ENCODE peak calls at places on chromosomes 5 and 9, in four cellular contexts. N, G, C and B are unnamed samples.

GRCh38 chr5:73188764-73189521 is 15.9 kb downstream of the TMEM174 start:
- DNase-seq in G (no peak), N (peak), C (no peak), B (no peak)

GRCh38 chr5:168529361-168530234 is 493 bp downstream of the FBLL1 start:
- DNase-seq in N (no peak), G (no peak), C (no peak), B (no peak)

GRCh38 chr5:179342577-179342976 is 2.7 kb downstream of the ADAMTS2 start:
- DNase-seq in G (no peak), C (no peak), N (peak), B (no peak)

GRCh38 chr5:172091956-172092732 is 85.7 kb upstream of the FBXW11 start:
- DNase-seq in C (no peak), N (no peak), G (no peak), B (no peak)

GRCh38 chr9:19102181-19102630 is 498 bp downstream of the HAUS6 start:
- DNase-seq in N (no peak), C (no peak), G (no peak), B (peak)

GRCh38 chr5:87732875-87733768 is 320.4 kb upstream of the CCNH start:
- DNase-seq in C (no peak), N (no peak), G (no peak), B (no peak)

GRCh38 chr9:134317431-134318414 is 8.5 kb upstream of the RXRA start:
- DNase-seq in N (peak), C (no peak), G (no peak), B (no peak)

GRCh38 chr5:32767948-32768427 is 56.9 kb downstream of the NPR3 start:
- DNase-seq in N (peak), C (no peak), G (no peak), B (no peak)

GRCh38 chr9:106862946-106863740 is at the start of gene ZNF462:
- DNase-seq in C (no peak), G (no peak), N (peak), B (peak)
- TF ChIP-seq CTCF in C (no peak), G (no peak), N (no peak), B (no peak)

DNA sequence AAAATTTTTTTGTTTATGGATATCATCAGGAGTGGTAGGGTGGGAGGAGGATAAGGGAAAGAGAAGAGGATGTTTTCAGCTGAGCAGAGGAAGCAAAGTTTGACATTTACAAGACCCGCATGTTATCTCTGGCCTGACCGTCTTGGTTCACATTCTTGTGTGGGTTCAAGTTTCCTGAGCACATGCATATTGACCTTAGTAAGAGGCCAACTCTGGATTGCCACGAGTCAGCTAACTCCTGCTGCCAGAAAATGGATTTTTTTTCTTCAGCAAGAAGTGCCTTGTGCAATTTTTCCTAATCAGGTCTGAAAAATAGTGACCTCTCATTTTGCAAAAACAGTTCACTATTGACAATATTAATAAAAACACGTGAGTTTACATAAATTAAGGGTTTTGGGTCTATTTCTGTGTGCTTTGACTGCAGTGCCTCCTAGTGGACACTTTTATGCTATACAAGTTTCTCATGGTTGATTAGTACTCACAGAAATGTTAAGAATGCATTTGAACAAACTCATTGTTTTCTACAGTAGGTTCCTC is 27.1 kb upstream of the BASP1 start:
- DNase-seq in C (no peak), N (peak), G (no peak), B (peak)
- TF ChIP-seq CTCF in C (peak), N (peak), G (peak), B (peak)

DNA sequence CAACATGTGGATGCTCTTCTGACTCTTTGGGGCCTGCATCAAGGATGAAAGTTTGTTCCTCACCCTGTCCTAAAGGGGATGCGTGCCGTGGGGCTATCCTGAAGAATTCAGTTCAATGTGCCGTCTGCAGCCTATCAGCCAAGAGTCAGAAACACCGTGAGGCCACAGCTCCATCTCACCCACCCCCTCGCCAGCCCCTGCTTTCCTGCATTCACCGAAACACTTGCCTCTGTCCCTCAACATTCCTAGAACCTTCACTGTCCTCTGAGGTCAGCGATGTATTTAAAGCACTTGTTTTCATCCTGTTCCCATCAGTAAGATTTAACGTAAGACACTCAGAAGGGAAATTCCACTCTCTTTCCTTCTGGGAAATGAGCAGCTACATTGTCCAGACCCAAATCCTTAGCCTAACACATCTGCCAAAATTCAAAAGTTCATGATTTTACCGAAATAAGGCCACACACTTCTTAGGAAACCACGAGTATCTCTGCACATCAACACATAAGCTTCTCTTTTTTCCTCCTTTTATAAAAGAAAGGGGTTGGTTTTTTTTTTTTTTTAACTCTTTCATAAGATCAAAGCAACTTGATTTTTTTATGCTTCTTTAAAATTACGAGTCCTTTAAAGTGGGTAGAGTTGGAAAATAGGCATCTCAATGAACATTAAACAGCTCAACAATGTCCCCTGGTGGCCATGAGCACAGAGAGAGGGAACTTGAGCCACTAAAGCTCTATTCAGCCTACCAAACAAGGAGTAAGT is 100.7 kb downstream of the SUSD1 start:
- DNase-seq in G (peak), N (peak), C (peak), B (peak)
- TF ChIP-seq CTCF in G (peak), N (peak), C (peak), B (peak)

GRCh38 chr5:40410939-40411635 is 268.6 kb upstream of the PTGER4 start:
- DNase-seq in C (no peak), N (peak), G (no peak), B (no peak)
- TF ChIP-seq CTCF in C (no peak), N (no peak), G (no peak), B (no peak)

GRCh38 chr5:137624786-137625349 is 111.0 kb downstream of the KLHL3 start:
- DNase-seq in N (no peak), C (no peak), G (no peak), B (no peak)
- TF ChIP-seq CTCF in N (no peak), C (no peak), G (no peak), B (no peak)